ENCODE peak calls at places on chromosome 12, in nine cellular contexts. B is left ventricle myocardium inferior; M is fibroblast of mammary gland; Q is fibroblast of the conjunctiva; F is EH; I is brain microvascular endothelial cell; H is NCI-H1092 treated with DMSO at 0.1 percent for 48 hours; U is activated T-cell treated with anti-CD3 and anti-CD28 coated beads, Interleukin-2, amount 50 U/mL, for 72 hours; S is CD8-positive, alpha-beta memory T cell. T is an unnamed sample.

GRCh38 chr12:72273499-72273837 is 1.3 kb downstream of the TRHDE start:
- DNase-seq in F (no peak), I (no peak), M (no peak), H (no peak), U (no peak), S (no peak), Q (no peak), B (no peak), T (no peak)

GRCh38 chr12:26027401-26027800 is 68.9 kb downstream of the RASSF8 start:
- DNase-seq in Q (no peak), S (no peak), I (no peak), H (no peak), M (no peak), B (no peak), F (no peak), U (no peak), T (no peak)

GRCh38 chr12:113211160-113211559 is 10.1 kb upstream of the TPCN1 start:
- DNase-seq in I (no peak), F (no peak), S (no peak), M (no peak), B (no peak), H (no peak), U (no peak), Q (no peak), T (no peak)

GRCh38 chr12:107379852-107380567 is 286.7 kb upstream of the CRY1 start:
- DNase-seq in Q (peak), B (no peak), I (peak), M (peak), U (no peak), S (no peak), H (peak), F (peak), T (no peak)

GRCh38 chr12:57836442-57837375 is 9.8 kb downstream of the CTDSP2 start:
- DNase-seq in M (peak), B (peak), F (peak), H (peak), U (peak), Q (peak), S (no peak), I (peak), T (peak)

GRCh38 chr12:78241472-78241871 is 410.8 kb downstream of the NAV3 start:
- DNase-seq in U (no peak), H (peak), M (no peak), I (no peak), B (no peak), F (no peak), Q (no peak), S (no peak), T (no peak)

GRCh38 chr12:22116376-22116775 is 70.4 kb downstream of the CMAS start:
- DNase-seq in Q (no peak), F (no peak), S (no peak), U (no peak), H (no peak), I (no peak), B (no peak), M (no peak), T (no peak)

GRCh38 chr12:109888179-109889020 is 8.1 kb upstream of the GLTP start:
- DNase-seq in B (no peak), M (peak), H (no peak), Q (peak), F (peak), I (peak), U (peak), S (peak), T (peak)

GRCh38 chr12:113818833-113819232 is 147.3 kb downstream of the RBM19 start:
- DNase-seq in H (no peak), B (no peak), I (no peak), S (no peak), F (peak), Q (no peak), U (no peak), M (no peak), T (no peak)

GRCh38 chr12:94561943-94562411 is 88.4 kb downstream of the TMCC3 start:
- DNase-seq in M (no peak), B (peak), S (no peak), U (no peak), Q (no peak), I (no peak), F (peak), H (peak), T (no peak)

GRCh38 chr12:118606690-118607089 is 230.3 kb downstream of the SUDS3 start:
- DNase-seq in Q (no peak), I (no peak), M (no peak), H (no peak), U (no peak), S (no peak), B (no peak), F (no peak), T (no peak)

GRCh38 chr12:47231456-47231855 is 151.7 kb upstream of the AMIGO2 start:
- DNase-seq in B (no peak), U (no peak), I (no peak), H (no peak), Q (no peak), S (no peak), F (peak), M (no peak), T (no peak)

GRCh38 chr12:88753074-88753473 is 172.8 kb upstream of the KITLG start:
- DNase-seq in U (no peak), B (no peak), S (no peak), I (peak), F (peak), H (no peak), Q (no peak), M (peak), T (no peak)

GRCh38 chr12:119876761-119877638 is at the start of gene CIT:
- DNase-seq in U (peak), Q (peak), F (peak), B (peak), I (peak), M (peak), S (peak), H (peak), T (peak)

GRCh38 chr12:118391424-118391823 is 15.1 kb downstream of the SUDS3 start:
- DNase-seq in F (no peak), I (no peak), M (peak), Q (no peak), H (no peak), B (no peak), S (no peak), U (no peak), T (no peak)

GRCh38 chr12:101830391-101831325 is at the start of gene GNPTAB:
- DNase-seq in U (peak), H (peak), Q (peak), B (peak), I (peak), M (peak), S (peak), F (peak), T (peak)

GRCh38 chr12:106987846-106988245 is 900 bp upstream of the MTERF2 start:
- DNase-seq in Q (no peak), I (no peak), M (no peak), S (no peak), B (no peak), H (no peak), U (no peak), F (no peak), T (no peak)

GRCh38 chr12:27180862-27181261 is 63.2 kb upstream of the STK38L start:
- DNase-seq in U (no peak), B (no peak), H (no peak), Q (no peak), F (peak), S (no peak), I (no peak), M (no peak), T (no peak)

GRCh38 chr12:106134294-106134949 is 4.3 kb downstream of the NUAK1 start:
- DNase-seq in F (no peak), U (no peak), H (no peak), Q (no peak), B (no peak), S (no peak), M (no peak), I (no peak), T (no peak)

GRCh38 chr12:3107071-3107583 is 29.9 kb downstream of the TSPAN9 start:
- DNase-seq in U (no peak), F (peak), M (peak), S (no peak), I (peak), H (no peak), B (no peak), Q (no peak), T (no peak)

GRCh38 chr12:58757422-58757821 is 162.9 kb downstream of the LRIG3 start:
- DNase-seq in H (no peak), B (no peak), S (no peak), M (peak), F (peak), Q (peak), I (peak), U (no peak), T (no peak)

GRCh38 chr12:19387182-19387581 is 52.1 kb upstream of the AEBP2 start:
- DNase-seq in S (no peak), Q (no peak), B (no peak), I (no peak), H (no peak), F (no peak), U (no peak), M (no peak), T (no peak)

GRCh38 chr12:104454997-104455396 is 1.8 kb upstream of the CHST11 start:
- DNase-seq in I (no peak), M (peak), U (no peak), Q (no peak), B (no peak), S (no peak), H (no peak), F (peak), T (peak)

GRCh38 chr12:11749943-11750690 is 100.6 kb downstream of the ETV6 start:
- DNase-seq in F (no peak), I (no peak), U (no peak), Q (no peak), B (peak), S (no peak), M (no peak), H (no peak), T (no peak)

GRCh38 chr12:6883683-6884082 is 10.6 kb upstream of the SPSB2 start:
- DNase-seq in B (no peak), F (no peak), S (no peak), I (no peak), H (no peak), M (no peak), Q (no peak), U (no peak), T (no peak)

GRCh38 chr12:26317942-26318565 is 122.7 kb downstream of the SSPN start:
- DNase-seq in H (no peak), Q (peak), I (peak), U (peak), F (peak), S (no peak), M (peak), B (no peak), T (no peak)

GRCh38 chr12:21690704-21691368 is 33.2 kb upstream of the LDHB start:
- DNase-seq in S (no peak), B (no peak), F (no peak), Q (no peak), I (no peak), H (no peak), U (no peak), M (no peak), T (no peak)

GRCh38 chr12:111596985-111597730 is 2.0 kb downstream of the ATXN2 start:
- DNase-seq in B (peak), H (peak), I (peak), F (peak), U (peak), Q (no peak), M (peak), S (no peak), T (peak)

GRCh38 chr12:116481726-116482125 is 77.5 kb upstream of the MAP1LC3B2 start:
- DNase-seq in B (no peak), I (no peak), U (no peak), M (no peak), Q (no peak), S (no peak), H (no peak), F (no peak), T (no peak)

GRCh38 chr12:14948672-14949071 is 10.3 kb upstream of the ERP27 start:
- DNase-seq in H (no peak), F (peak), S (peak), M (peak), I (peak), U (peak), Q (peak), B (no peak), T (no peak)

GRCh38 chr12:17976202-17976601 is 113.8 kb downstream of the RERGL start:
- DNase-seq in S (no peak), U (no peak), B (no peak), M (no peak), H (no peak), Q (no peak), F (no peak), I (peak), T (peak)

GRCh38 chr12:19298837-19299605 is 140.3 kb upstream of the AEBP2 start:
- DNase-seq in B (no peak), S (no peak), H (no peak), M (peak), U (no peak), Q (no peak), F (peak), I (no peak), T (no peak)

GRCh38 chr12:31118831-31119530 is 45.3 kb downstream of the DDX11 start:
- DNase-seq in M (no peak), U (peak), I (no peak), B (no peak), H (peak), F (peak), Q (no peak), S (no peak), T (peak)

GRCh38 chr12:57826400-57826799 is 7.9 kb upstream of the AVIL start:
- DNase-seq in I (no peak), Q (no peak), B (no peak), H (no peak), M (no peak), S (no peak), F (no peak), U (no peak), T (no peak)

GRCh38 chr12:124583854-124584253 is 16.4 kb upstream of the NCOR2 start:
- DNase-seq in U (no peak), Q (no peak), H (no peak), S (no peak), F (no peak), M (no peak), I (no peak), B (no peak), T (no peak)

GRCh38 chr12:29517265-29517664 is 19.8 kb upstream of the OVCH1 start:
- DNase-seq in I (no peak), U (no peak), F (no peak), S (no peak), B (no peak), M (no peak), Q (no peak), H (no peak), T (no peak)

GRCh38 chr12:38392584-38393144 is 76.1 kb downstream of the ALG10B start:
- DNase-seq in H (no peak), S (no peak), F (no peak), M (peak), B (no peak), U (no peak), I (no peak), Q (no peak), T (no peak)